ENCODE peak calls at places on chromosomes 6 and 20, in seven cellular contexts. P is activated CD4-positive, alpha-beta T cell treated with anti-CD3 and anti-CD28 coated beads, Interleukin-2, amount 10 ng/mL, durations not matched to agents 7 days and 5 days; X is pons; G is GM23248; R is cardiac muscle cell; Z is activated naive CD8-positive, alpha-beta T cell treated with anti-CD3 and anti-CD28 coated beads for 36 hours; F is HuH-7. C is an unnamed sample.

GRCh38 chr6:79421707-79422484 is 115.3 kb downstream of the LCA5 start:
- DNase-seq in X (peak), Z (no peak), R (peak), F (no peak), G (peak), P (no peak), C (peak)

GRCh38 chr20:10625641-10626040 is 48.2 kb downstream of the JAG1 start:
- DNase-seq in F (no peak), X (no peak), R (no peak), P (no peak), Z (no peak), G (peak), C (no peak)

GRCh38 chr6:100906325-100906724 is 25.2 kb upstream of the ASCC3 start:
- DNase-seq in G (no peak), Z (no peak), X (no peak), P (no peak), R (peak), F (no peak), C (no peak)

GRCh38 chr6:84498905-84499304 is 265.5 kb downstream of the TBX18 start:
- DNase-seq in R (no peak), X (no peak), G (no peak), Z (no peak), P (no peak), F (no peak), C (no peak)

GRCh38 chr6:13528232-13528631 is 40.8 kb upstream of the GFOD1 start:
- DNase-seq in F (no peak), Z (no peak), P (no peak), G (peak), X (no peak), R (peak), C (peak)

GRCh38 chr6:93624408-93624807 is 205.0 kb upstream of the EPHA7 start:
- DNase-seq in G (no peak), P (no peak), R (peak), Z (no peak), F (no peak), X (peak), C (peak)

GRCh38 chr6:151576658-151577057 is 82.8 kb downstream of the CCDC170 start:
- DNase-seq in R (no peak), X (no peak), P (no peak), F (no peak), G (no peak), Z (no peak), C (peak)

GRCh38 chr6:149107973-149108372 is 209.5 kb upstream of the TAB2 start:
- DNase-seq in F (no peak), X (peak), P (no peak), Z (no peak), R (no peak), G (no peak), C (no peak)

GRCh38 chr6:105835373-105835772 is 250.8 kb upstream of the PRDM1 start:
- DNase-seq in R (no peak), P (no peak), X (peak), Z (peak), F (peak), G (no peak), C (peak)

GRCh38 chr6:29602564-29603361 is 17.8 kb downstream of the OR2H2 start:
- DNase-seq in X (no peak), Z (no peak), G (peak), F (peak), R (peak), P (peak), C (peak)

GRCh38 chr20:22974354-22974753 is 60.8 kb upstream of the SSTR4 start:
- DNase-seq in X (no peak), F (peak), Z (no peak), G (peak), P (no peak), R (peak), C (peak)

GRCh38 chr20:40050596-40050995 is 638.4 kb downstream of the MAFB start:
- DNase-seq in X (no peak), Z (no peak), P (no peak), F (no peak), G (no peak), R (no peak), C (peak)

GRCh38 chr6:137759624-137760023 is 107.4 kb upstream of the TNFAIP3 start:
- DNase-seq in Z (no peak), X (no peak), R (no peak), F (no peak), P (no peak), G (no peak), C (no peak)

GRCh38 chr6:64217721-64218603 is 582.4 kb downstream of the PHF3 start:
- DNase-seq in F (no peak), P (no peak), Z (no peak), G (peak), X (no peak), R (peak), C (no peak)

GRCh38 chr20:3106658-3107463 is 22.3 kb upstream of the AVP start:
- DNase-seq in R (no peak), Z (no peak), X (no peak), G (no peak), P (no peak), F (no peak), C (peak)

C was measured in NCI-H69.